ENCODE peak calls at places on chromosomes 16 and 17, in four cellular contexts. V, Y, L and N are unnamed samples.

GRCh38 chr17:50633683-50634082 is 998 bp upstream of the ABCC3 start:
- DNase-seq in L (no peak), Y (no peak), V (no peak), N (no peak)

GRCh38 chr17:31457391-31458234 is 66.1 kb downstream of the RAB11FIP4 start:
- DNase-seq in Y (peak), L (no peak), V (no peak), N (no peak)

GRCh38 chr17:21524211-21524591 is 148.0 kb downstream of the KCNJ12 start:
- DNase-seq in V (peak), Y (peak), L (no peak), N (no peak)

GRCh38 chr17:12252442-12252841 is 231.8 kb downstream of the MAP2K4 start:
- DNase-seq in L (no peak), Y (no peak), V (no peak), N (no peak)

GRCh38 chr17:17472333-17472920 is 4.4 kb upstream of the MED9 start:
- DNase-seq in Y (no peak), L (no peak), V (no peak), N (no peak)

GRCh38 chr16:23504453-23505179 is 5.7 kb downstream of the GGA2 start:
- DNase-seq in V (peak), Y (peak), L (peak), N (peak)

GRCh38 chr17:72640415-72641165 is 451.9 kb downstream of the SLC39A11 start:
- DNase-seq in Y (no peak), L (no peak), V (no peak), N (no peak)

GRCh38 chr17:82950525-82951102 is 110.8 kb upstream of the ZNF750 start:
- DNase-seq in V (no peak), Y (no peak), L (no peak), N (no peak)

GRCh38 chr17:27846042-27846655 is 45.8 kb upstream of the NOS2 start:
- DNase-seq in V (no peak), Y (no peak), L (no peak), N (no peak)

GRCh38 chr17:83128306-83129240 is 49.2 kb downstream of the METRNL start:
- DNase-seq in V (no peak), Y (peak), L (no peak), N (no peak)

GRCh38 chr16:4212207-4212933 is 29.5 kb downstream of the SRL start:
- DNase-seq in V (no peak), Y (no peak), L (no peak), N (no peak)

GRCh38 chr16:74756203-74756602 is 18.4 kb downstream of the FA2H start:
- DNase-seq in L (no peak), V (no peak), Y (peak), N (no peak)

GRCh38 chr17:45893725-45894021 is 681 bp upstream of the MAPT start:
- DNase-seq in V (no peak), L (no peak), Y (no peak), N (no peak)

GRCh38 chr17:81821603-81822311 is 11.3 kb downstream of the MCRIP1 start:
- DNase-seq in Y (peak), L (no peak), V (peak), N (peak)

GRCh38 chr17:42673885-42674754 is 2.7 kb downstream of the PLEKHH3 start:
- DNase-seq in V (peak), L (no peak), Y (peak), N (peak)

GRCh38 chr17:82449136-82449882 is 1.2 kb downstream of the CYBC1 start:
- DNase-seq in Y (no peak), L (peak), V (no peak), N (no peak)

GRCh38 chr16:30166202-30166902 is 17.1 kb upstream of the CORO1A start:
- DNase-seq in V (no peak), L (peak), Y (no peak), N (no peak)

GRCh38 chr16:51474414-51475091 is 323.5 kb upstream of the SALL1 start:
- DNase-seq in L (no peak), Y (no peak), V (no peak), N (no peak)

GRCh38 chr17:17082878-17083277 is 40.6 kb downstream of the MPRIP start:
- DNase-seq in Y (no peak), L (no peak), V (no peak), N (no peak)

GRCh38 chr16:3578121-3578520 is 918 bp upstream of the NLRC3 start:
- DNase-seq in L (peak), V (no peak), Y (no peak), N (no peak)

GRCh38 chr16:56161658-56162057 is 29.6 kb upstream of the GNAO1 start:
- DNase-seq in L (no peak), Y (no peak), V (no peak), N (no peak)

GRCh38 chr16:69830534-69831211 is 68.5 kb downstream of the WWP2 start:
- DNase-seq in V (peak), L (no peak), Y (no peak), N (no peak)

GRCh38 chr16:53131363-53132071 is 76.7 kb downstream of the CHD9 start:
- DNase-seq in Y (peak), V (peak), L (no peak), N (no peak)

GRCh38 chr17:15908378-15908777 is 36.6 kb upstream of the ADORA2B start:
- DNase-seq in Y (no peak), L (no peak), V (no peak), N (no peak)

GRCh38 chr17:29238133-29238850 is 8.4 kb upstream of the CRYBA1 start:
- DNase-seq in V (peak), Y (no peak), L (no peak), N (no peak)

GRCh38 chr16:89922477-89922883 is 662 bp upstream of the TUBB3 start:
- DNase-seq in L (no peak), V (peak), Y (peak), N (peak)

GRCh38 chr16:75443301-75443700 is 10.0 kb upstream of the CFDP1 start:
- DNase-seq in L (no peak), V (peak), Y (no peak), N (no peak)

GRCh38 chr16:2480948-2481347 is 6.0 kb downstream of the TBC1D24 start:
- DNase-seq in L (no peak), Y (no peak), V (no peak), N (no peak)

GRCh38 chr16:456891-457483 is 31.5 kb downstream of the RAB11FIP3 start:
- DNase-seq in L (no peak), V (peak), Y (no peak), N (no peak)

GRCh38 chr16:80997139-80997798 is 9.4 kb downstream of the CMC2 start:
- DNase-seq in L (peak), Y (no peak), V (no peak), N (no peak)

GRCh38 chr16:55297062-55297909 is 26.7 kb upstream of the IRX6 start:
- DNase-seq in L (no peak), V (peak), Y (no peak), N (no peak)

GRCh38 chr17:2222901-2223616 is 80.5 kb downstream of the SMG6 start:
- DNase-seq in V (peak), L (peak), Y (no peak), N (no peak)

GRCh38 chr17:3622977-3623594 is 13.0 kb downstream of the SHPK start:
- DNase-seq in V (no peak), L (no peak), Y (no peak), N (no peak)

GRCh38 chr17:62675260-62675659 is 47.8 kb downstream of the MRC2 start:
- DNase-seq in Y (no peak), L (no peak), V (no peak), N (no peak)
- TF ChIP-seq CHD1 in Y (no peak), L (no peak), V (no peak), N (no peak)

DNA sequence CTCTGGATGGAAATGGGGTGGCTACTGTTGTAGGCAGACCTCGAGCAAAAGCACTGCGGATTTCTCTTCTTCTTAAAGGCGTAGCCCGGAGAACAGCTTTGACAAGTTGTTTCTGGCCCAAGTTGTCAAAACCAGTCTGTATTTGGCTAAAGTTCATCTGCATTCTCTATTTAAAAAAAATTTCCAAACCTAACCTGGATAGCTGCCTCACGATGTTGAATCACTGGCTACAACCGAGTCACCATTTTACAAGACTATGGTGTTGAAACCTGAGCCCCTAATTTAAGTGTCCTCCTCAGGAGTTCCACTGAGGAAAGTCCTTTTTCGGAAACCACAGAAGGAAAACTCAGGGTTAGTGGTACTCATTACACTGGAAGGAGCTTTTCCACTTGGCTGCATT is 1.5 kb downstream of the SLC16A6 start:
- DNase-seq in Y (no peak), V (no peak), L (no peak), N (no peak)
- TF ChIP-seq CHD1 in Y (no peak), V (no peak), L (no peak), N (no peak)

DNA sequence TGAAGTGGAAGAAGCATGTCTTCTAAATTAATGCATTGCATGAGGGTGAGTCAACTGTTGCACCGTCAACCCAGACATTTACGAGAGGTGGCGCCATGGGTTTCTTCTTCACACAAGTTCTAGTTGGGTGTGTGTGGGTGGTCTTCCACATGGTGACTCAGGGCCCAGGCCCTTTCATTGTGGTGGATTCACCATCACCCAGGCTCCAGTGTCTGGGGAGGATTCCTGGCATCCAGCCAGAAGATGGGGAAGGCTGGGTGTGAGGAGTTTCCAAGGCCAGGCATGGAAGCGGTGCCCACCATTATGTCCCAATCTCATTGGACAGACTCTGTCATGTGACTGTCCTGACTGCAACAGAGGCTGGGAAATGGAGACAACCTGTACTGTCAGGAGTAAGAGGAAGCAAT is 21.4 kb upstream of the JPH3 start:
- DNase-seq in Y (peak), V (peak), L (no peak), N (no peak)
- TF ChIP-seq CHD1 in Y (no peak), V (no peak), L (no peak), N (no peak)

DNA sequence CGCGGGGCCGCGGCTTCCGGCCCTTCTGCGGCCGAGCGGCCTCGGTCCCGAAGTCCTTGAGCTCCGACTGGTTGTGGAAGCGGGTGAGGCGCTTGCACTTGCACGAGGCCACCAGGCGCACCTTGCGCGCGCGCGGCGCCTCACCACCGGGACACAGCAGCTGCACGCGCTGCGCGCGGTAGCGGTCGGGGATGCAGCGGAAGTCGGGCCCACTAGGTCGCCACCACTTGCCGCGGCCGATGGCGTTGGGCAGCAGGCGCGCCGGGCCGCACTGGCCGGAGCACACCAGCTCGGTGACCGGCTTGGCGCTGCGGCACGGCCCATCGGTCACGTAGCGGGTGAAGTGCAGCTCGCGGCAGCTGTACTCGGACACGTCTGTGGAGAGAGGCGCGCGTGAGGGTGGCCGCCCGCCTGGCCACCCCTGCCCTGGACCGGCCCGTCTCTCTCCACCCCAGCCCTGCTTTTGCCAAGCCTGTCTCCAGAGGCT is 3.2 kb downstream of the SOST start:
- DNase-seq in V (peak), Y (no peak), L (no peak), N (peak)
- TF ChIP-seq CHD1 in V (no peak), Y (no peak), L (no peak), N (no peak)

DNA sequence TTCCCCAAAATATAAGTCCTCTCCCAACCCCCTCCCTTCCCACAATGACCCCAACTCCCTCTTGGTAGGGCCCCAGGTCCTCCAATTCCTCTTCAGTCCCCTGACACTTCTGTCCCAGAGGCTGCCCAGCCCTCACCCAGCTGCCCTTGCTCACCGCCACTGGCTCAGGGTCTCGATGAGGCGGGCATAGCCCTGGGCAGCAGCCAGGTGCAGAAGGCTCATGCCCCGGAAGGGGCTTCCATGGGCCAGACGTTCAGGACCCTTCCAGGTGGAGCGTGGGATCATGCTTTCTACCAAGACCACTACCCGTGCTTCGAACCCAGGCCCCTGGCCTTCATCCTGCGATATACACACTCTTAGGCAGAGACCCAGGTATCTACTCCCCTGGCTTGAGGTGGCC is 5.8 kb upstream of the SPAG7 start:
- DNase-seq in V (no peak), L (no peak), Y (no peak), N (no peak)
- TF ChIP-seq CHD1 in V (no peak), L (no peak), Y (no peak), N (no peak)

GRCh38 chr16:85391769-85392583 is 221.1 kb upstream of the GSE1 start:
- DNase-seq in Y (no peak), V (peak), L (no peak), N (no peak)

GRCh38 chr16:85392756-85393673 is 220.1 kb upstream of the GSE1 start:
- DNase-seq in Y (no peak), V (no peak), L (no peak), N (peak)

GRCh38 chr16:85394511-85395206 is 218.5 kb upstream of the GSE1 start:
- DNase-seq in Y (no peak), L (no peak), V (no peak), N (no peak)

GRCh38 chr16:85395207-85395912 is 217.8 kb upstream of the GSE1 start:
- DNase-seq in L (peak), V (peak), Y (peak), N (no peak)

GRCh38 chr16:85393674-85394510 is 219.2 kb upstream of the GSE1 start:
- DNase-seq in L (no peak), Y (peak), V (peak), N (no peak)
- TF ChIP-seq CHD1 in L (no peak), Y (no peak), V (no peak), N (no peak)

GRCh38 chr16:46612121-46612520 is 9.1 kb downstream of the SHCBP1 start:
- DNase-seq in Y (no peak), L (no peak), V (no peak), N (no peak)

DNA sequence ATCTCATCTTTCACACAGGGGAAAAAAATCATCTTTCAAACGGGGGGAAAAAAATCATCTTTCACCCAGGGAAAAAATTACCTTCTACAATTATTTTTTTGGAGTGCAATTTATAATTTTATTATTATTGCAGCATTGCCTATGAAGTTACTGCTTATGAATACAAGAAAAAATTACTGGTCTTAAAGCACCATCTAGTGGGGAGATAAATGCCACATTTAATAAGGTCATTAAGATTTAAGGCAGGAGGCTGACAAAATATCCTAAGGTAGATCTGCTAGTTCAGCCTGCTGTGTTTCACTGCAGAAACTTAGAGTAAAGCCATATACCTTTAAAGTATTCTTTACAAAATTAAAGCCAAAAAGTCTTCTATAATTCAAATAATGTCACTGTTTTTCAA is 13.7 kb downstream of the SHCBP1 start:
- DNase-seq in V (peak), Y (peak), L (no peak), N (no peak)
- TF ChIP-seq CHD1 in V (no peak), Y (no peak), L (no peak), N (no peak)

GRCh38 chr16:57939872-57940224 is 31.1 kb downstream of the CNGB1 start:
- DNase-seq in L (no peak), V (no peak), Y (no peak), N (no peak)

GRCh38 chr16:57938936-57939871 is 31.7 kb downstream of the CNGB1 start:
- DNase-seq in L (no peak), Y (no peak), V (peak), N (no peak)

GRCh38 chr16:57940382-57940966 is 30.5 kb downstream of the CNGB1 start:
- DNase-seq in L (no peak), V (no peak), Y (no peak), N (no peak)

GRCh38 chr16:57938484-57938883 is 32.4 kb downstream of the CNGB1 start:
- DNase-seq in L (no peak), V (no peak), Y (no peak), N (no peak)

DNA sequence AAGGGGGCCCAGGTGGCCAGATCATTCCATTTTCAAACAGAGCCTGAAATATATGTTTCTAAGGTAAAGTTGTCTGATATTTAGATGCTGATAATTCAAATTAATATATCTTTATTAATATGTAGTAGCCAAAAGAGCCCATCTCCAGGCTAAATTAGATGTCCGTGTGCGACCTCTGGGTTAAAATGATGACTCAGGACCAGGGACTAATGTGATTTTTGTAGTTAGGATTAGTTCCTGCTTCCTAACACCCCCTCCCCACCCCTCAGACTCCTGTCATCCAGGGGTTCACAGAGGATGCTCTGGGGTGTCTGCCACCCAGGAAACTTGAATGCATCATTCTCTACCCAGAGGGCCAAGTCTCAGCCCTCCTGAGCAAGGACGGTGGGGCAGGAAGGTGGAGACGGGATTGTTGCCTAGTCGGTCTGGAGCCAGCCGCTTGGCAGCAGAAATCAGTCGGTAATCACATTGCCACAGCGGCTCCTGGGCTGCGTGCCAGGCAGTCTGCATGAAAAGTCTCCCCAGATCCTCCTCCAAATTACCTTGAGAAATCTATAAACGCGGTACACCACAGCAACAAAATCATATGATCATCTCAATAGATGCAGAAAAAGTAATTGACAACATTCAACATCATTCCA is 29.8 kb downstream of the CNGB1 start:
- DNase-seq in Y (no peak), L (no peak), V (no peak), N (no peak)
- TF ChIP-seq CHD1 in Y (no peak), L (no peak), V (no peak), N (no peak)